ENCODE peak calls at places on chromosomes 7 and 10, in seven cellular contexts. C is mesothelial cell of epicardium; V is activated naive CD4-positive, alpha-beta T cell treated with anti-CD3 and anti-CD28 coated beads for 36 hours; O is breast epithelium; I is OCI-M1; G is right cardiac atrium; E is fibroblast of mammary gland. H is an unnamed sample.

GRCh38 chr10:69760086-69760485 is 41.6 kb upstream of the COL13A1 start:
- DNase-seq in C (no peak), V (no peak), O (no peak), I (no peak), G (no peak), E (no peak), H (no peak)

GRCh38 chr10:35347088-35347487 is 10.8 kb downstream of the CCNY start:
- DNase-seq in C (no peak), V (no peak), O (no peak), I (no peak), G (no peak), E (no peak), H (no peak)

GRCh38 chr10:23280420-23281043 is 64.1 kb downstream of the C10orf67 start:
- DNase-seq in C (no peak), V (no peak), O (no peak), I (no peak), G (no peak), E (no peak), H (no peak)

GRCh38 chr7:45479781-45480180 is 94.4 kb upstream of the ADCY1 start:
- DNase-seq in C (no peak), V (no peak), O (no peak), I (no peak), G (no peak), E (no peak), H (no peak)

GRCh38 chr7:131895541-131896173 is 339.2 kb upstream of the PODXL start:
- DNase-seq in C (no peak), V (no peak), O (no peak), I (no peak), G (no peak), E (peak), H (peak)

GRCh38 chr7:44128721-44129582 is 5.6 kb upstream of the POLD2 start:
- DNase-seq in C (no peak), V (no peak), O (no peak), I (no peak), G (peak), E (no peak), H (no peak)

GRCh38 chr10:9010093-9010492 is 955.6 kb downstream of the GATA3 start:
- DNase-seq in C (no peak), V (peak), O (no peak), I (peak), G (no peak), E (no peak), H (no peak)

GRCh38 chr10:122164028-122164601 is 107.0 kb upstream of the BTBD16 start:
- DNase-seq in C (no peak), V (no peak), O (no peak), I (no peak), G (no peak), E (no peak), H (no peak)

GRCh38 chr7:46969303-46970130 is 612.4 kb downstream of the TNS3 start:
- DNase-seq in C (no peak), V (no peak), O (no peak), I (no peak), G (no peak), E (peak), H (peak)

GRCh38 chr10:129131439-129132122 is 335.5 kb upstream of the MGMT start:
- DNase-seq in C (no peak), V (no peak), O (no peak), I (no peak), G (no peak), E (peak), H (no peak)

GRCh38 chr7:73834626-73835191 is 3.9 kb downstream of the CLDN4 start:
- DNase-seq in C (no peak), V (no peak), O (no peak), I (no peak), G (no peak), E (no peak), H (no peak)

GRCh38 chr7:127943541-127944521 is 87.4 kb downstream of the LRRC4 start:
- DNase-seq in C (peak), V (no peak), O (no peak), I (no peak), G (peak), E (peak), H (no peak)

GRCh38 chr7:15556706-15557105 is 5.1 kb downstream of the AGMO start:
- DNase-seq in C (no peak), V (no peak), O (no peak), I (no peak), G (no peak), E (no peak), H (no peak)

GRCh38 chr10:49441488-49442476 is 45.9 kb upstream of the DRGX start:
- DNase-seq in C (no peak), V (peak), O (no peak), I (no peak), G (no peak), E (no peak), H (no peak)

GRCh38 chr7:3922175-3922635 is 621.2 kb downstream of the SDK1 start:
- DNase-seq in C (no peak), V (peak), O (no peak), I (peak), G (peak), E (peak), H (peak)

GRCh38 chr7:26368542-26368941 is 76.9 kb downstream of the SNX10 start:
- DNase-seq in C (no peak), V (no peak), O (no peak), I (peak), G (no peak), E (peak), H (no peak)

GRCh38 chr7:88401009-88401623 is 94.4 kb upstream of the STEAP4 start:
- DNase-seq in C (no peak), V (peak), O (no peak), I (peak), G (no peak), E (peak), H (no peak)

GRCh38 chr10:50576245-50576815 is 47.4 kb downstream of the SGMS1 start:
- DNase-seq in C (no peak), V (no peak), O (no peak), I (no peak), G (no peak), E (peak), H (no peak)

GRCh38 chr10:117757121-117757795 is 214.7 kb downstream of the EMX2 start:
- DNase-seq in C (no peak), V (no peak), O (no peak), I (no peak), G (no peak), E (no peak), H (no peak)

GRCh38 chr7:130272456-130273080 is 5.9 kb downstream of the CPA2 start:
- DNase-seq in C (no peak), V (no peak), O (no peak), I (no peak), G (no peak), E (no peak), H (no peak)

GRCh38 chr7:124338861-124339260 is 306.0 kb upstream of the TMEM229A start:
- DNase-seq in C (no peak), V (no peak), O (no peak), I (no peak), G (no peak), E (no peak), H (no peak)

GRCh38 chr7:151229249-151229648 is 2.2 kb upstream of the ABCF2 start:
- DNase-seq in C (no peak), V (no peak), O (no peak), I (no peak), G (no peak), E (no peak), H (no peak)

GRCh38 chr10:1550616-1551015 is 186.7 kb downstream of the ADARB2 start:
- DNase-seq in C (no peak), V (no peak), O (no peak), I (no peak), G (no peak), E (no peak), H (no peak)

GRCh38 chr7:117072620-117073118 is 119.4 kb downstream of the ST7 start:
- DNase-seq in C (no peak), V (no peak), O (no peak), I (no peak), G (peak), E (peak), H (no peak)

GRCh38 chr7:4849390-4849789 is 12.4 kb downstream of the PAPOLB start:
- DNase-seq in C (no peak), V (peak), O (no peak), I (peak), G (no peak), E (peak), H (no peak)

GRCh38 chr7:31100445-31100844 is 48.3 kb downstream of the ADCYAP1R1 start:
- DNase-seq in C (no peak), V (no peak), O (no peak), I (no peak), G (no peak), E (peak), H (peak)

GRCh38 chr10:3902809-3903410 is 117.9 kb upstream of the KLF6 start:
- DNase-seq in C (no peak), V (no peak), O (no peak), I (no peak), G (no peak), E (peak), H (no peak)